ENCODE peak calls at places on chromosomes 7 and 10, in seven cellular contexts. U is GM12878, Q is endothelial cell of umbilical vein, Y is H1, Z is K562, M is HepG2, V is HCT116. L is an unnamed sample.

GRCh38 chr7:70037171-70037933 is 439.1 kb downstream of the AUTS2 start:
- DNase-seq in Q (no peak), Y (no peak), M (no peak), Z (no peak), U (no peak), V (no peak), L (no peak)

GRCh38 chr7:16203065-16203464 is 218.3 kb downstream of the CRPPA start:
- DNase-seq in Z (no peak), Q (peak; percentile 15), M (no peak), U (no peak), Y (no peak), V (no peak), L (no peak)

GRCh38 chr10:102300289-102300843 is 55.0 kb downstream of the GBF1 start:
- DNase-seq in M (peak; percentile 8), Y (no peak), V (no peak), U (no peak), Q (peak; percentile 87), Z (no peak), L (no peak)

GRCh38 chr10:53836638-53837037 is 964.4 kb downstream of the PCDH15 start:
- DNase-seq in V (no peak), U (no peak), Z (no peak), Y (no peak), Q (no peak), M (no peak), L (no peak)

GRCh38 chr7:147015999-147016398 is 899.4 kb downstream of the CNTNAP2 start:
- DNase-seq in Y (no peak), U (no peak), M (no peak), V (no peak), Z (no peak), Q (no peak), L (no peak)

GRCh38 chr7:129210256-129210988 is 14.4 kb upstream of the AHCYL2 start:
- DNase-seq in V (no peak), M (peak; percentile 45), U (no peak), Z (peak; percentile 84), Y (peak; percentile 98), Q (peak; percentile 65), L (no peak)

GRCh38 chr7:138610671-138611170 is 90.4 kb downstream of the SVOPL start:
- DNase-seq in Q (no peak), Z (peak; percentile 34), U (no peak), V (no peak), Y (no peak), M (peak; percentile 61), L (no peak)

GRCh38 chr7:149856583-149856982 is 17.2 kb upstream of the ATP6V0E2 start:
- DNase-seq in Y (no peak), Z (no peak), M (no peak), V (no peak), Q (no peak), U (no peak), L (no peak)

GRCh38 chr7:71976670-71977069 is 435.5 kb downstream of the CALN1 start:
- DNase-seq in V (no peak), Q (no peak), M (no peak), Y (no peak), U (no peak), Z (no peak), L (no peak)

GRCh38 chr7:71974611-71975010 is 437.5 kb downstream of the CALN1 start:
- DNase-seq in Y (no peak), V (no peak), M (no peak), Q (no peak), Z (no peak), U (no peak), L (no peak)

GRCh38 chr7:71972513-71972912 is 439.6 kb downstream of the CALN1 start:
- DNase-seq in M (no peak), Y (no peak), Z (no peak), V (no peak), Q (no peak), U (no peak), L (no peak)
- H3K9me3 ChIP-seq in M (no peaks in the 10 kb centered on the region), Y (no peaks in the 10 kb centered on the region), Z (no peaks in the 10 kb centered on the region), V (peaks cover 10% of the 10 kb centered on the region), Q (peaks cover 3% of the 10 kb centered on the region), U (no peaks in the 10 kb centered on the region), L (no peaks in the 10 kb centered on the region)

DNA sequence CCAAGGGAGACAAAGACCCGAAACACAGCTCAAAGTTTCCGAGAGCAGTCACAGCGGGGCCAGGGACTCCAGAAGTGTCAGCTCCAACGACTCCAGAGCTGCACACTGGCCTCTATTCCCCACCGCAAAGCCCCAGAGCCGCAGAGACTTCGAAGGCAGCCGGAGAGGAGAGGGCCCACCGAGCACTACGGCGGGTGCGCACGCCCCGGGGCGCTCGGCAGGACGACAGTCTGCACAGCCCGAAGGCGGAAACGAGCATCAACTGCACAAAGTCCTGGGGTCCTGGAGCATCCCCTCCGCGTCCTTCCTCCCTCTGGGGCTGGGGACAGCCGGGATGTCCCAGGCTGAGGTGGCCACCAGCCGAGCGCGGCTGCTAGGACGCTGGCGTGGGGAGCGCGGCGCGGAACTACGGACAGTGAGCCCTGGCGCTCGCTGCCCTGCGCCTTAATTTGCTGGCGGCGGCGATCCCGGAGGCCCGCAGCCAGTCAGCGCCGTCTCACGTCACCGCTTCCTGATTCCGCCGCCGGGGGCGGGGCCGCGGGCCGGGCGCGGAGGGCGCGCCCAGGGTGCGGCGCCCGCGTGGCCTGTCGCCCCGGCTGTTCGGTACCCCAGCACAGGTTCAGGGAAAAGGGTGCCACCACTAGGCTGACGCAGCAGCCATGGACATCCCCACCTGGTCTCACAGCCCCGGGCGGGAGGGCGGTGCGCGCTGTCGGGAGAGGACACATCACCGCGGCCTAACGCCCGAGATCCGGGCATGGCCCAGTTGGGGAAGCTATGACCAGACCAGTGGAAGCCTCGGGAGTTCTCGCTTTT is at the start of gene TBX20:
- DNase-seq in V (no peak), M (no peak), Y (peak; percentile 79), Q (peak; percentile 35), Z (no peak), U (no peak), L (no peak)
- TF ChIP-seq EZH2 in V (no peak), M (no peak), Y (peak; percentile 84), Q (peak; percentile 92), Z (no peak), U (no peak), L (no peak)

DNA sequence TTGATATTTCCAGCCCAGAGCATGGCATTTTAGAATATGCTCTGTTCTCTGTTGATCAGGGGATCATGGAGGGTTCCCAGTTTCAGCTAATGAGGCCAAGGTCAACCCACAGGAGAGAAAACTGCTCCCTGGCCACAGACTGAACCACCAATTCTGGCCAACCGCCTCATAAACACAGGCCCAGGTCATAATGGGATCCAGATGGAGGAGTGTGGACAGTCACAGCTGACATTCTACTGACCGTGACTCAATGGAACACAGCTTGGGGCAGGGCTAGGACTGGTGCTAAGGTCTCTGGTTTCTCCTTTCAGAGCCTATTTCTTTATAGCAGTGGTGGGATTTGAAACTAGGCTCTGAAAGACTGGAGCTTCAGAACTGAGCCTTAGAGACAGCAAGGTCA is 68.3 kb downstream of the HIPK2 start:
- DNase-seq in Y (no peak), Q (no peak), U (no peak), Z (no peak), V (no peak), M (no peak), L (no peak)
- TF ChIP-seq POLR2AphosphoS5 in Y (no peak), Q (no peak), U (no peak), Z (no peak), V (no peak), M (no peak), L (no peak)

DNA sequence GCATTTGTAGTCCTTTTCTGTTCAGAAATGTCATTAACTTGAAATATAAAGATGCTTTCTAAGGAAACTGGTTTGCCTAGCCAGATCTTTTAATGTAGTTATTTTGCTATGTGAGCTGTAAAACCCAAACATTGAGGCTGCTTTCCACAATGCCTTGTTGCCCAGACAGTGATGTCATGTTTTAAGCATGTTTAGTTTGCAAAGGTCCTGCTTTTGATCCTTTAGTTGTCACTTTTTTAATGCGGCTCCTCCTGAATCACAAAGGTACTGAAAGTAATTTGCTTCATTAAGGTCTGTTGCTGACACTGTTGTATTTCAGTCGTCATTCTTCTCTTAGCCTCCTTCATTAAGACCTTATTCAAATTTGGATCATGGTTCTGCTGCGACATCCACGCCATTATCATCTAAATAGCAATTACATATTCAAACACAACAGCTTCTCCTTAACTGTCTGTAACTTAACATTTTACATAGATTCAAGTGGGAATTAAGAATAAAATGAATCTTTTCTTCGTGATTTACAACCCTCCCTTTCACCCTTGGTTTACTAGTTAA is 10.6 kb downstream of the RPA3 start:
- DNase-seq in Y (no peak), M (peak; percentile 43), Q (peak; percentile 3), U (no peak), Z (no peak), V (no peak), L (no peak)
- H3K9me3 ChIP-seq in Y (no peaks in the 10 kb centered on the region), M (no peaks in the 10 kb centered on the region), Q (no peaks in the 10 kb centered on the region), U (no peaks in the 10 kb centered on the region), Z (no peaks in the 10 kb centered on the region), V (no peaks in the 10 kb centered on the region), L (no peaks in the 10 kb centered on the region)

GRCh38 chr7:27187158-27187701 is 2.2 kb upstream of the HOXA11 start:
- DNase-seq in Y (no peak), Q (peak; percentile 65), U (no peak), V (no peak), M (no peak), Z (no peak), L (no peak)

GRCh38 chr7:27186450-27187157 is 1.6 kb upstream of the HOXA11 start:
- DNase-seq in Z (no peak), U (no peak), V (no peak), Y (no peak), Q (peak; percentile 60), M (no peak), L (no peak)

GRCh38 chr7:27188666-27189559 is 3.9 kb upstream of the HOXA11 start:
- DNase-seq in Z (no peak), M (no peak), V (no peak), U (no peak), Q (peak; percentile 81), Y (peak; percentile 68), L (no peak)

GRCh38 chr7:27189560-27190283 is 4.7 kb upstream of the HOXA11 start:
- DNase-seq in V (no peak), M (no peak), U (no peak), Q (no peak), Z (no peak), Y (peak; percentile 64), L (no peak)

DNA sequence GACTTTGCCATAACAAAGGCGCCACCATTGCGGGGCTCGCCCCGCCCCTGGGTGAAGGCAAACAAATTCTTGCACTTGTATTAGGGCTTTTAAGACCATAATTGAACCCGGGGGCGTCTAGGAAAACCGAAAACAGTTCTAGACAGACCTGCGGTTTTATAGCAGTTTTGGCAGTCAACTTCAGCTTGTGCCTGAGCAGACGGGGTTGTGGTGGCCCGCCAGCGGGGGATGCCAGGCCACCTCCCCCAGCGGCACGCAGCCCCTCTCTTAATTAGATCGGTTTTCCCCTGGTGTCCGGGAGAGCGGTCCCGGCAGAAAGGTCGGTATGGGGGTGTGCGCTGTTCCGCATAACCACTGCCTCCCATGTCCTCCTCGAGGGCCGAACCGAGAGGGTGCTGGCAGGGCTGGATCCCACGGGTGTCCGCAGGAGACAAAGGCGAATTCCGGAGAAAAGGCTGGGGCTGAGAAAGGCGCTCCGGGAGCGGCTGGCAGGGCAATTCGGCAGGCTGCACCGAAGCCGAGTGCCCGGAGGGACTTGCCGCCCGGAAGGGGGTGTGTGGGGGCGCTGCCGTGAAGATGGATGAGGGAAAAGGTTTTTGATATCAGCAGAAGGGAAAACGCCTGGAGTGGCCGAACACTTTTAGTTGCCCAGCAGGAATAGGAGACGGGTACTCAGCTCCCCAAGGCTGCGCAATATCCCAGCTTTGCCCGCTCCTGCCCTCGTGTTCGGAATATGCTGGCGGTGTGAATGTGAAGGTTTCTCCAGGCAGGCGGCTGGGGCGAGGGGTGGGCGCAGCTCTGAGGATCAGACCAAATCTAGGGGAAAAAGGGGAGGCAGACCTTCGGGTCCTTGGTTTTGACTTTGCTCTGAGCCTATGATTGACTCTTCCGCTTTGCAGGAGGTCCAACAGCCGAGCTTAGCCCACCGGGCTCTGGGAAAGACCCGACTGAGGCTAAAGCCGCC is 3.0 kb upstream of the HOXA11 start:
- DNase-seq in V (no peak), M (no peak), Y (peak; percentile 70), U (no peak), Q (no peak), Z (no peak), L (no peak)
- TF ChIP-seq EZH2 in V (no peak), M (no peak), Y (peak; percentile 94), U (no peak), Q (no peak), Z (no peak), L (no peak)

L was measured in SK-N-MC.